ENCODE peak calls at places on chromosomes 12 and 14, in six cellular contexts. One of them, this sample, is unnamed.

GRCh38 chr12:13039557-13039956 is 4.6 kb upstream of the FAM234B start:
- DNase-seq in uterus: no peak
- DNase-seq in Karpas-422: no peak
- DNase-seq in PC-9: no peak
- DNase-seq in neuronal stem cell: no peak
- DNase-seq in AG04450: no peak
- DNase-seq in this sample: no peak

GRCh38 chr14:77011226-77011762 is 17.2 kb downstream of the IRF2BPL start:
- DNase-seq in AG04450: no peak
- DNase-seq in uterus: no peak
- DNase-seq in neuronal stem cell: no peak
- DNase-seq in PC-9: no peak
- DNase-seq in Karpas-422: no peak
- DNase-seq in this sample: no peak

GRCh38 chr12:20807192-20808080 is 3.1 kb upstream of the SLCO1B3 start:
- DNase-seq in uterus: no peak
- DNase-seq in AG04450: no peak
- DNase-seq in Karpas-422: no peak
- DNase-seq in neuronal stem cell: no peak
- DNase-seq in PC-9: no peak
- DNase-seq in this sample: no peak

GRCh38 chr12:114430306-114430705 is 24.4 kb upstream of the TBX5 start:
- DNase-seq in uterus: no peak
- DNase-seq in AG04450: peak; percentile 98
- DNase-seq in neuronal stem cell: no peak
- DNase-seq in Karpas-422: no peak
- DNase-seq in PC-9: no peak
- DNase-seq in this sample: no peak

GRCh38 chr14:60310086-60310684 is 61.2 kb downstream of the PPM1A start:
- DNase-seq in PC-9: no peak
- DNase-seq in Karpas-422: peak; percentile 77
- DNase-seq in AG04450: no peak
- DNase-seq in neuronal stem cell: no peak
- DNase-seq in uterus: no peak
- DNase-seq in this sample: no peak

GRCh38 chr12:85057370-85057963 is 21.3 kb downstream of the LRRIQ1 start:
- DNase-seq in PC-9: peak; percentile 10
- DNase-seq in neuronal stem cell: peak; percentile 62
- DNase-seq in Karpas-422: peak; percentile 84
- DNase-seq in AG04450: peak; percentile 13
- DNase-seq in uterus: no peak
- DNase-seq in this sample: no peak

GRCh38 chr14:85533821-85534271 is 3.9 kb downstream of the FLRT2 start:
- DNase-seq in neuronal stem cell: no peak
- DNase-seq in Karpas-422: no peak
- DNase-seq in AG04450: no peak
- DNase-seq in PC-9: no peak
- DNase-seq in uterus: peak; percentile 15
- DNase-seq in this sample: no peak

GRCh38 chr12:100741084-100741711 is 53.4 kb upstream of the ANO4 start:
- DNase-seq in neuronal stem cell: no peak
- DNase-seq in Karpas-422: peak; percentile 53
- DNase-seq in PC-9: no peak
- DNase-seq in uterus: no peak
- DNase-seq in AG04450: no peak
- DNase-seq in this sample: no peak

GRCh38 chr12:122162976-122163375 is 11.0 kb downstream of the IL31 start:
- DNase-seq in AG04450: no peak
- DNase-seq in Karpas-422: no peak
- DNase-seq in uterus: no peak
- DNase-seq in neuronal stem cell: no peak
- DNase-seq in PC-9: no peak
- DNase-seq in this sample: no peak

DNA sequence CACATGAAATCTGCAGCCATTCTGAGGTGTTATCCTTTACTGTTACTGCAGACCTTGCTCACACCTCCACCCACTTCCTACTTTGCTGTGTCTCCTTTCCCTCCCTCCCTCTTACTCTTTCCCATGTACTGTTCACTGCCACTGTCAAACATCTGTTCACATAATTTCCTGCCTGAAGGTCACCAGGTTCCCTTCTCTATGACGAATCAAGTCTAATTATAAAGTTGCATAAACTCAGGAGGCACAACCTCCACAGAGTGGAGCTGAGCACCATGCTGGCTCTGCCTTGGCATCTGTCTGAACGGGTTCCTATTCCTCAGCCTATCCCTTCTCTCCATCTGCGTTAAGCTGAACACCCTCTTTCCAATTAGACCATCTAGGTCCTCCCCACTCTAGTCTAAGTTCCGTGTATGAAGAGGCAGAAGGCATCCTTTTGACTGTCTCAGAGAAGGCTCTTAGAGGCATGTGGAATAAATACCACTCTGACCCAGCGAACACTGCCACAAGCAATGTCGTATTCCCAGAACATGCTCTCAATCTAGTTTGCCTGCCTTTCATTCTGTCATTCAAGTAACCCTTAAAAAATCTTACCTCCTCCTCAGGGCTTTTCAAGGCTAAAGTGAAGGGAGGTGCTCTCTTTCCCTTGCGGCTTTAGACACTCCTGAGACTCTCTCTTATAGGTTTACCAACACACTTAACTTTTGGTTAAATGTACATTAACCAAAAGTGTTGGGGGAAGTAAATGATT is 48.7 kb downstream of the ACADS start:
- DNase-seq in uterus: no peak
- DNase-seq in Karpas-422: no peak
- DNase-seq in AG04450: no peak
- DNase-seq in neuronal stem cell: no peak
- DNase-seq in PC-9: no peak
- DNase-seq in this sample: no peak
- H3K27ac ChIP-seq in uterus: no peak overlapping the region
- H3K27ac ChIP-seq in Karpas-422: no peak overlapping the region
- H3K27ac ChIP-seq in AG04450: no peak overlapping the region
- H3K27ac ChIP-seq in neuronal stem cell: no peak overlapping the region
- H3K27ac ChIP-seq in PC-9: no peak overlapping the region
- H3K27ac ChIP-seq in this sample: no peak overlapping the region

DNA sequence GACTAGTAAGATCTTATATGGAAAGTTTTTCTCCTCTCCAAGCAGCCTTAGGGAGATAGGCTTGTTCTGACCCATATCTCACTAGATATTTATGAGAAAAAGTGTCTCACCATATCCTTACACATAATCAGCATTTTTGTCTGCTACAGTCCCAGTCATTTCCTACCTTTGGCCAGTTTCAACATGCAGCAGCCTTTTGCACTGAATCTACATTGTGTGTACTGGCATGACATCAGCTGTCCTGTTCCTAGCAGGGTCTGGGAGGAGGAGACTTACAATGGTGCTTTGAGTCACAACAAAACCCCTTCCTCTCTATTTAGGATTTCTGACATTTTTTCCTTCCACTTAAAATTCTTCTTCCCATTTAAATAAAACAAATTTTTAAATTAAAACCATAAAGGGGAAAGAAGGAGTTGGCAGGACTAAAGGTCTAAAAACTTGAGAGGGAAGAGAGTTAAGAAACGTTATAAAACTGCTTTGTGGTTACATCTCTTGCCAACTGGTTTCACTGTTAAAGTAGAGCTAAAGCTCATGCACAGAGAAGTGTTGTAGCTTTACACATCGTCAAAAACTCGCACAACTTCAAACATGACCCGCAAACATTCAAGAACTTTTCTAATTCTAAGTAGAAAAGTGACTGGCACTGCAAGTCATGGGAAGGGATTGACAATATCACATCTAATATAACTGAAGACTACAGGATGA is 53.3 kb upstream of the CERS5 start:
- DNase-seq in PC-9: no peak
- DNase-seq in Karpas-422: peak; percentile 53
- DNase-seq in uterus: no peak
- DNase-seq in AG04450: no peak
- DNase-seq in neuronal stem cell: no peak
- DNase-seq in this sample: no peak
- H3K27ac ChIP-seq in PC-9: peak overlapping the region; percentile 87
- H3K27ac ChIP-seq in Karpas-422: peak overlapping the region; percentile 96
- H3K27ac ChIP-seq in uterus: peak overlapping the region; percentile 90
- H3K27ac ChIP-seq in AG04450: peak overlapping the region; percentile 87
- H3K27ac ChIP-seq in neuronal stem cell: no peak overlapping the region
- H3K27ac ChIP-seq in this sample: peak overlapping the region; percentile 58

GRCh38 chr12:92926549-92926948 is 2.5 kb downstream of the EEA1 start:
- DNase-seq in AG04450: no peak
- DNase-seq in Karpas-422: no peak
- DNase-seq in uterus: no peak
- DNase-seq in neuronal stem cell: no peak
- DNase-seq in PC-9: no peak
- DNase-seq in this sample: no peak
- H3K27ac ChIP-seq in AG04450: no peak overlapping the region
- H3K27ac ChIP-seq in Karpas-422: no peak overlapping the region
- H3K27ac ChIP-seq in uterus: peak overlapping the region; percentile 100
- H3K27ac ChIP-seq in neuronal stem cell: no peak overlapping the region
- H3K27ac ChIP-seq in PC-9: peak overlapping the region; percentile 76
- H3K27ac ChIP-seq in this sample: no peak overlapping the region

GRCh38 chr14:31297112-31297511 is 89.5 kb upstream of the HECTD1 start:
- DNase-seq in neuronal stem cell: no peak
- DNase-seq in uterus: no peak
- DNase-seq in AG04450: no peak
- DNase-seq in PC-9: no peak
- DNase-seq in Karpas-422: no peak
- DNase-seq in this sample: no peak

GRCh38 chr14:31297701-31298344 is 90.2 kb upstream of the HECTD1 start:
- DNase-seq in uterus: no peak
- DNase-seq in AG04450: no peak
- DNase-seq in Karpas-422: no peak
- DNase-seq in neuronal stem cell: no peak
- DNase-seq in PC-9: no peak
- DNase-seq in this sample: no peak

GRCh38 chr14:31291210-31291609 is 83.6 kb upstream of the HECTD1 start:
- DNase-seq in uterus: no peak
- DNase-seq in neuronal stem cell: no peak
- DNase-seq in AG04450: no peak
- DNase-seq in Karpas-422: peak; percentile 58
- DNase-seq in PC-9: no peak
- DNase-seq in this sample: no peak

GRCh38 chr14:31292962-31293616 is 85.5 kb upstream of the HECTD1 start:
- DNase-seq in Karpas-422: no peak
- DNase-seq in neuronal stem cell: no peak
- DNase-seq in PC-9: no peak
- DNase-seq in AG04450: no peak
- DNase-seq in uterus: no peak
- DNase-seq in this sample: no peak

GRCh38 chr14:31294736-31295398 is 87.3 kb upstream of the HECTD1 start:
- DNase-seq in neuronal stem cell: no peak
- DNase-seq in AG04450: no peak
- DNase-seq in Karpas-422: no peak
- DNase-seq in PC-9: no peak
- DNase-seq in uterus: no peak
- DNase-seq in this sample: no peak
- H3K27ac ChIP-seq in neuronal stem cell: no peak overlapping the region
- H3K27ac ChIP-seq in AG04450: no peak overlapping the region
- H3K27ac ChIP-seq in Karpas-422: no peak overlapping the region
- H3K27ac ChIP-seq in PC-9: no peak overlapping the region
- H3K27ac ChIP-seq in uterus: no peak overlapping the region
- H3K27ac ChIP-seq in this sample: no peak overlapping the region

GRCh38 chr14:23115492-23115850 is 3.6 kb downstream of the CEBPE start:
- DNase-seq in Karpas-422: no peak
- DNase-seq in uterus: no peak
- DNase-seq in neuronal stem cell: no peak
- DNase-seq in PC-9: no peak
- DNase-seq in AG04450: no peak
- DNase-seq in this sample: no peak
- H3K27ac ChIP-seq in Karpas-422: no peak overlapping the region
- H3K27ac ChIP-seq in uterus: no peak overlapping the region
- H3K27ac ChIP-seq in neuronal stem cell: no peak overlapping the region
- H3K27ac ChIP-seq in PC-9: peak overlapping the region; percentile 90
- H3K27ac ChIP-seq in AG04450: peak overlapping the region; percentile 91
- H3K27ac ChIP-seq in this sample: no peak overlapping the region

GRCh38 chr12:124764870-124765570 is 98.6 kb downstream of the SCARB1 start:
- DNase-seq in uterus: peak; percentile 79
- DNase-seq in AG04450: peak; percentile 80
- DNase-seq in PC-9: no peak
- DNase-seq in neuronal stem cell: no peak
- DNase-seq in Karpas-422: no peak
- DNase-seq in this sample: no peak
- H3K27ac ChIP-seq in uterus: peak overlapping the region; percentile 79
- H3K27ac ChIP-seq in AG04450: peak overlapping the region; percentile 69
- H3K27ac ChIP-seq in PC-9: no peak overlapping the region
- H3K27ac ChIP-seq in neuronal stem cell: no peak overlapping the region
- H3K27ac ChIP-seq in Karpas-422: peak overlapping the region; percentile 93
- H3K27ac ChIP-seq in this sample: no peak overlapping the region

GRCh38 chr12:15584366-15585041 is 204.7 kb downstream of the EPS8 start:
- DNase-seq in AG04450: no peak
- DNase-seq in PC-9: no peak
- DNase-seq in uterus: peak; percentile 51
- DNase-seq in Karpas-422: peak; percentile 71
- DNase-seq in neuronal stem cell: peak; percentile 21
- DNase-seq in this sample: peak; percentile 15
- H3K27ac ChIP-seq in AG04450: no peak overlapping the region
- H3K27ac ChIP-seq in PC-9: no peak overlapping the region
- H3K27ac ChIP-seq in uterus: no peak overlapping the region
- H3K27ac ChIP-seq in Karpas-422: no peak overlapping the region
- H3K27ac ChIP-seq in neuronal stem cell: no peak overlapping the region
- H3K27ac ChIP-seq in this sample: no peak overlapping the region

GRCh38 chr12:30795660-30796507 is 41.1 kb upstream of the CAPRIN2 start:
- DNase-seq in Karpas-422: no peak
- DNase-seq in AG04450: no peak
- DNase-seq in uterus: peak; percentile 33
- DNase-seq in neuronal stem cell: peak; percentile 53
- DNase-seq in PC-9: peak; percentile 78
- DNase-seq in this sample: no peak

GRCh38 chr12:30797689-30798088 is 42.9 kb upstream of the CAPRIN2 start:
- DNase-seq in AG04450: no peak
- DNase-seq in PC-9: no peak
- DNase-seq in uterus: no peak
- DNase-seq in neuronal stem cell: no peak
- DNase-seq in Karpas-422: peak; percentile 51
- DNase-seq in this sample: no peak

GRCh38 chr12:30796891-30797371 is 42.2 kb upstream of the CAPRIN2 start:
- DNase-seq in AG04450: no peak
- DNase-seq in Karpas-422: no peak
- DNase-seq in uterus: no peak
- DNase-seq in neuronal stem cell: no peak
- DNase-seq in PC-9: peak; percentile 44
- DNase-seq in this sample: no peak

GRCh38 chr12:30795410-30795659 is 40.6 kb upstream of the CAPRIN2 start:
- DNase-seq in PC-9: no peak
- DNase-seq in AG04450: no peak
- DNase-seq in Karpas-422: no peak
- DNase-seq in neuronal stem cell: peak; percentile 35
- DNase-seq in uterus: no peak
- DNase-seq in this sample: no peak

GRCh38 chr12:30796508-30796780 is 41.7 kb upstream of the CAPRIN2 start:
- DNase-seq in neuronal stem cell: peak; percentile 66
- DNase-seq in uterus: no peak
- DNase-seq in AG04450: no peak
- DNase-seq in PC-9: peak; percentile 67
- DNase-seq in Karpas-422: no peak
- DNase-seq in this sample: no peak
- H3K27ac ChIP-seq in neuronal stem cell: no peak overlapping the region
- H3K27ac ChIP-seq in uterus: peak overlapping the region; percentile 49
- H3K27ac ChIP-seq in AG04450: peak overlapping the region; percentile 96
- H3K27ac ChIP-seq in PC-9: peak overlapping the region; percentile 94
- H3K27ac ChIP-seq in Karpas-422: no peak overlapping the region
- H3K27ac ChIP-seq in this sample: no peak overlapping the region

This sample was measured in CD4-positive, alpha-beta T cell.